ENCODE peak calls at places on chromosomes 6 and 20, in six cellular contexts. H is GM23248, L is spleen, D is endodermal cell, P is NT2/D1, Y is hepatocyte. M is an unnamed sample. For H3K4me1, the result is how much of the 10 kb centered on the place peaks cover.

GRCh38 chr6:28757429-28758045 is 166.2 kb downstream of the TRIM27 start:
- DNase-seq in L (no peak), H (no peak), Y (no peak), P (no peak), D (peak), M (no peak)

GRCh38 chr6:125888989-125889656 is 67.4 kb upstream of the HINT3 start:
- DNase-seq in D (peak), P (peak), Y (peak), H (peak), L (no peak), M (peak)

GRCh38 chr6:118893095-118893881 is 664 bp upstream of the ASF1A start:
- DNase-seq in D (no peak), H (peak), Y (peak), L (no peak), P (no peak), M (peak)

GRCh38 chr6:159716247-159717086 is 10.8 kb upstream of the WTAP start:
- DNase-seq in L (no peak), D (no peak), P (no peak), H (peak), Y (peak), M (no peak)

GRCh38 chr20:10185741-10186558 is 32.7 kb upstream of the SNAP25 start:
- DNase-seq in Y (peak), D (no peak), H (no peak), L (no peak), P (no peak), M (no peak)

GRCh38 chr20:16459019-16459700 is 114.1 kb downstream of the KIF16B start:
- DNase-seq in L (no peak), D (no peak), P (no peak), H (peak), Y (peak), M (no peak)

GRCh38 chr20:31712564-31713311 is 9.9 kb downstream of the BCL2L1 start:
- DNase-seq in D (peak), L (peak), H (peak), P (peak), Y (peak), M (no peak)

GRCh38 chr6:159979136-159979874 is 10.4 kb downstream of the IGF2R start:
- DNase-seq in D (peak), P (no peak), H (peak), L (peak), Y (no peak), M (peak)

GRCh38 chr6:4383910-4384637 is 248.7 kb upstream of the ECI2 start:
- DNase-seq in D (peak), H (no peak), P (no peak), Y (peak), L (no peak), M (no peak)

GRCh38 chr6:26347699-26348098 is 17.3 kb upstream of the BTN3A2 start:
- DNase-seq in Y (no peak), P (no peak), L (no peak), H (no peak), D (no peak), M (no peak)

GRCh38 chr20:8330785-8331699 is 199.0 kb downstream of the PLCB1 start:
- DNase-seq in H (no peak), L (no peak), Y (no peak), D (no peak), P (no peak), M (no peak)

GRCh38 chr20:61845276-61845675 is 220.4 kb downstream of the TAF4 start:
- DNase-seq in L (peak), H (no peak), Y (no peak), P (no peak), D (no peak), M (no peak)

GRCh38 chr6:21826031-21826430 is 232.5 kb downstream of the SOX4 start:
- DNase-seq in Y (peak), L (no peak), H (peak), P (no peak), D (peak), M (no peak)

GRCh38 chr6:63789699-63790098 is 154.1 kb downstream of the PHF3 start:
- DNase-seq in P (no peak), Y (no peak), D (no peak), H (no peak), L (no peak), M (no peak)

GRCh38 chr6:136923116-136923953 is 1.2 kb downstream of the SLC35D3 start:
- DNase-seq in L (no peak), H (peak), Y (peak), P (no peak), D (peak), M (no peak)

GRCh38 chr6:111480988-111481830 is 1.8 kb downstream of the REV3L start:
- DNase-seq in Y (no peak), L (no peak), H (peak), P (no peak), D (no peak), M (peak)
- H3K4me1 ChIP-seq in Y (under half), L (half or more), H (half or more), P (under half), D (under half), M (half or more)

DNA sequence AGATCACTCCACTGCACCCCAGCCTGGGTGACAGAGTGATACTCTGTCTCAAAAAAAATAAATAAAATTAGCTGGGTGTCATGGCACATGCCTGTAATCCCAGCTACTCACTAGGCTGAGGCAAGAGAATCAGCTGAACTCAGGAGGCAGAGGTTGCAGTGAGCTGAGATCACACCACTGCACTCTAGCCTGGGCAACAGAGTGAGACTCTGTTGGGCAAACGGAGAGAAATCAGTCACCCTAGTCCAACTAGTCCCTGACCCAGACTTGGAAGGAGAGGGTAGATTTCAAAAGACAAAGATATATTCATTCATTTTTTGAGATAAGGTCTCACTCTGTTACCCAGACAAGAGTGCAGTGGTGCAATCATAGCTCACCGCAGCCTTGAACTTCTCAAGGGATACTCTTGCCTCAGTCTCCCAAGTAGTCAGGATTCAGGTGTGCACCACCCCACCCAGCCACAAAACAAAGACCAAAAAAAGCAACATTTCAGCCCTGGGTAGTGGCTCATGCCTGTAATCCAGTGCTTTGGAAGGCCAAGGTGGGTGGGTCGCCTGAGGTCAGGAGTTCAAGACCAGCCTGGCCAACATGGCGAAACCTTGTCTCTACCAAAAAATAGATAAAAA is 26.2 kb upstream of the NCOA3 start:
- DNase-seq in L (no peak), Y (no peak), P (no peak), D (no peak), H (no peak), M (no peak)
- H3K4me1 ChIP-seq in L (under half), Y (under half), P (under half), D (under half), H (under half), M (half or more)

GRCh38 chr20:4021905-4022304 is 6.5 kb upstream of the RNF24 start:
- DNase-seq in P (no peak), H (peak), D (no peak), Y (no peak), L (no peak), M (no peak)
- H3K4me1 ChIP-seq in P (under half), H (under half), D (under half), Y (under half), L (under half), M (under half)

DNA sequence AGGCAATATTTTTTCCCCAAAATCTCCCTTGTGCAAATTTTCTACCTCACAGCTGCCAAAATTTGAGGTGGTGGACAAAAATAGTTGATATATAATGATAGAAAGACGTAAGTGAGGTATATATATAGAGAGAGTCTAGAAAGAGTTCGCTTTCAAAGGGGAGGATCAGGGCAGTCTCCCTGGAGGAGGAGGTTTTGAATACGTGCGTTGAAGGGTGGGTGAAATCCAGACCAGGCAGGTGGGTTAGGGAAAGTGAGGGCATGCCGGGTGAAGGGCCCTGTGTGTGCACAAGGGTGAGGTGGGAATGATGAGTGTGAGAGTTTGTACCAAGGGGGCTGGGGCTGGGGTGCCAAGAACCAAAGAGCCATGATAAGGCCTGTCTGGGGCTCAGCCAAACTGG is 100.2 kb downstream of the CEBPB start:
- DNase-seq in H (no peak), L (no peak), P (no peak), D (no peak), Y (no peak), M (no peak)
- H3K4me1 ChIP-seq in H (under half), L (under half), P (under half), D (under half), Y (under half), M (under half)

GRCh38 chr6:3227363-3228045 is at the start of gene TUBB2B:
- DNase-seq in Y (peak), D (peak), H (peak), L (no peak), P (peak), M (no peak)
- H3K4me1 ChIP-seq in Y (under half), D (under half), H (under half), L (half or more), P (under half), M (under half)